ENCODE peak calls at places on chromosomes 4 and X, in five cellular contexts. One of them, this sample, is unnamed.
A peak's percentile ranks its signal among the peaks of the same experiment; 100 is the strongest.

GRCh38 chr4:126440297-126440696 is 1125.5 kb downstream of the FAT4 start:
- DNase-seq in fibroblast of lung: no peak
- DNase-seq in GM23338: no peak
- DNase-seq in HFF-Myc: no peak
- DNase-seq in psoas muscle: no peak
- DNase-seq in this sample: no peak

GRCh38 chrX:45295587-45295986 is 94.9 kb upstream of the DIPK2B start:
- DNase-seq in GM23338: no peak
- DNase-seq in HFF-Myc: peak; percentile 19
- DNase-seq in fibroblast of lung: peak; percentile 67
- DNase-seq in psoas muscle: no peak
- DNase-seq in this sample: peak; percentile 53

GRCh38 chr4:85740431-85740861 is 265.5 kb downstream of the ARHGAP24 start:
- DNase-seq in GM23338: no peak
- DNase-seq in psoas muscle: no peak
- DNase-seq in fibroblast of lung: peak; percentile 39
- DNase-seq in HFF-Myc: no peak
- DNase-seq in this sample: peak; percentile 76

GRCh38 chr4:40840985-40841571 is 91.3 kb downstream of the NSUN7 start:
- DNase-seq in GM23338: peak; percentile 98
- DNase-seq in HFF-Myc: peak; percentile 83
- DNase-seq in fibroblast of lung: peak; percentile 86
- DNase-seq in psoas muscle: peak; percentile 85
- DNase-seq in this sample: peak; percentile 67

GRCh38 chrX:46039526-46039925 is 505.7 kb downstream of the ZNF674 start:
- DNase-seq in fibroblast of lung: no peak
- DNase-seq in GM23338: no peak
- DNase-seq in psoas muscle: no peak
- DNase-seq in HFF-Myc: no peak
- DNase-seq in this sample: no peak

GRCh38 chr4:8278421-8279287 is 9.1 kb downstream of the HTRA3 start:
- DNase-seq in GM23338: no peak
- DNase-seq in psoas muscle: peak; percentile 65
- DNase-seq in HFF-Myc: no peak
- DNase-seq in fibroblast of lung: peak; percentile 85
- DNase-seq in this sample: peak; percentile 86

GRCh38 chr4:152188801-152189200 is 347.1 kb downstream of the FBXW7 start:
- DNase-seq in GM23338: no peak
- DNase-seq in HFF-Myc: no peak
- DNase-seq in fibroblast of lung: no peak
- DNase-seq in psoas muscle: no peak
- DNase-seq in this sample: no peak

GRCh38 chr4:165945991-165946390 is 73.0 kb downstream of the TLL1 start:
- DNase-seq in fibroblast of lung: no peak
- DNase-seq in HFF-Myc: no peak
- DNase-seq in psoas muscle: no peak
- DNase-seq in GM23338: no peak
- DNase-seq in this sample: no peak

GRCh38 chr4:187972135-187972534 is 23.4 kb upstream of the ZFP42 start:
- DNase-seq in fibroblast of lung: no peak
- DNase-seq in HFF-Myc: no peak
- DNase-seq in psoas muscle: no peak
- DNase-seq in GM23338: no peak
- DNase-seq in this sample: no peak

GRCh38 chr4:54189140-54189539 is 40.0 kb upstream of the PDGFRA start:
- DNase-seq in fibroblast of lung: peak; percentile 57
- DNase-seq in psoas muscle: no peak
- DNase-seq in GM23338: no peak
- DNase-seq in HFF-Myc: no peak
- DNase-seq in this sample: no peak

GRCh38 chr4:61373901-61374611 is 173.9 kb downstream of the ADGRL3 start:
- DNase-seq in fibroblast of lung: peak; percentile 74
- DNase-seq in psoas muscle: no peak
- DNase-seq in HFF-Myc: no peak
- DNase-seq in GM23338: no peak
- DNase-seq in this sample: peak; percentile 19

GRCh38 chrX:12153741-12154140 is 15.5 kb downstream of the FRMPD4 start:
- DNase-seq in GM23338: no peak
- DNase-seq in fibroblast of lung: no peak
- DNase-seq in psoas muscle: no peak
- DNase-seq in HFF-Myc: no peak
- DNase-seq in this sample: no peak

GRCh38 chrX:47683171-47684145 is 24.5 kb upstream of the UXT start:
- DNase-seq in GM23338: no peak
- DNase-seq in fibroblast of lung: no peak
- DNase-seq in psoas muscle: no peak
- DNase-seq in HFF-Myc: no peak
- DNase-seq in this sample: no peak

GRCh38 chr4:734951-735350 is 29.3 kb downstream of the PCGF3 start:
- DNase-seq in psoas muscle: peak; percentile 28
- DNase-seq in HFF-Myc: no peak
- DNase-seq in fibroblast of lung: no peak
- DNase-seq in GM23338: no peak
- DNase-seq in this sample: no peak

GRCh38 chr4:86916392-86916791 is 18.4 kb upstream of the AFF1 start:
- DNase-seq in fibroblast of lung: no peak
- DNase-seq in GM23338: no peak
- DNase-seq in HFF-Myc: no peak
- DNase-seq in psoas muscle: no peak
- DNase-seq in this sample: no peak

GRCh38 chr4:20298986-20299385 is 47.3 kb downstream of the SLIT2 start:
- DNase-seq in fibroblast of lung: no peak
- DNase-seq in psoas muscle: no peak
- DNase-seq in HFF-Myc: no peak
- DNase-seq in GM23338: no peak
- DNase-seq in this sample: peak; percentile 61

GRCh38 chr4:6221851-6222760 is 21.8 kb upstream of the JAKMIP1 start:
- DNase-seq in GM23338: peak; percentile 88
- DNase-seq in psoas muscle: no peak
- DNase-seq in fibroblast of lung: peak; percentile 15
- DNase-seq in HFF-Myc: no peak
- DNase-seq in this sample: no peak

GRCh38 chr4:73817341-73817740 is 19.1 kb upstream of the CXCL6 start:
- DNase-seq in psoas muscle: no peak
- DNase-seq in fibroblast of lung: peak; percentile 12
- DNase-seq in HFF-Myc: no peak
- DNase-seq in GM23338: peak; percentile 8
- DNase-seq in this sample: no peak

GRCh38 chr4:171812377-171813194 is 618 bp upstream of the GALNTL6 start:
- DNase-seq in HFF-Myc: no peak
- DNase-seq in psoas muscle: no peak
- DNase-seq in fibroblast of lung: peak; percentile 0
- DNase-seq in GM23338: peak; percentile 53
- DNase-seq in this sample: peak; percentile 28

GRCh38 chr4:184853385-184853784 is 27.6 kb upstream of the ACSL1 start:
- DNase-seq in psoas muscle: no peak
- DNase-seq in GM23338: no peak
- DNase-seq in HFF-Myc: no peak
- DNase-seq in fibroblast of lung: no peak
- DNase-seq in this sample: no peak

GRCh38 chr4:123144626-123145025 is 222.2 kb upstream of the NUDT6 start:
- DNase-seq in HFF-Myc: no peak
- DNase-seq in GM23338: no peak
- DNase-seq in fibroblast of lung: no peak
- DNase-seq in psoas muscle: no peak
- DNase-seq in this sample: no peak

GRCh38 chr4:186901850-186902249 is 178.2 kb upstream of the FAT1 start:
- DNase-seq in GM23338: no peak
- DNase-seq in HFF-Myc: no peak
- DNase-seq in psoas muscle: no peak
- DNase-seq in fibroblast of lung: no peak
- DNase-seq in this sample: no peak

GRCh38 chr4:108828620-108829019 is 65.8 kb upstream of the ETNPPL start:
- DNase-seq in GM23338: no peak
- DNase-seq in fibroblast of lung: no peak
- DNase-seq in psoas muscle: no peak
- DNase-seq in HFF-Myc: no peak
- DNase-seq in this sample: peak; percentile 3

GRCh38 chr4:13640149-13640671 is 12.7 kb upstream of the BOD1L1 start:
- DNase-seq in fibroblast of lung: peak; percentile 74
- DNase-seq in psoas muscle: no peak
- DNase-seq in HFF-Myc: peak; percentile 79
- DNase-seq in GM23338: peak; percentile 81
- DNase-seq in this sample: peak; percentile 91

GRCh38 chrX:23784487-23785301 is 1.7 kb downstream of the SAT1 start:
- DNase-seq in fibroblast of lung: peak; percentile 83
- DNase-seq in HFF-Myc: no peak
- DNase-seq in GM23338: no peak
- DNase-seq in psoas muscle: no peak
- DNase-seq in this sample: peak; percentile 84

GRCh38 chr4:3714642-3715001 is 51.6 kb upstream of the ADRA2C start:
- DNase-seq in GM23338: no peak
- DNase-seq in psoas muscle: no peak
- DNase-seq in HFF-Myc: no peak
- DNase-seq in fibroblast of lung: no peak
- DNase-seq in this sample: no peak
- TF ChIP-seq CTCF in GM23338: no peak
- TF ChIP-seq CTCF in psoas muscle: no peak
- TF ChIP-seq CTCF in HFF-Myc: no peak
- TF ChIP-seq CTCF in fibroblast of lung: no peak
- TF ChIP-seq CTCF in this sample: no peak

GRCh38 chrX:122703762-122704161 is 480.3 kb upstream of the GRIA3 start:
- DNase-seq in GM23338: peak; percentile 1
- DNase-seq in HFF-Myc: peak; percentile 6
- DNase-seq in fibroblast of lung: peak; percentile 25
- DNase-seq in psoas muscle: no peak
- DNase-seq in this sample: peak; percentile 21
- TF ChIP-seq CTCF in GM23338: no peak
- TF ChIP-seq CTCF in HFF-Myc: peak; percentile 29
- TF ChIP-seq CTCF in fibroblast of lung: no peak
- TF ChIP-seq CTCF in psoas muscle: no peak
- TF ChIP-seq CTCF in this sample: peak; percentile 28

GRCh38 chrX:41334866-41335589 is 1.1 kb downstream of the DDX3X start:
- DNase-seq in HFF-Myc: no peak
- DNase-seq in fibroblast of lung: peak; percentile 61
- DNase-seq in GM23338: peak; percentile 43
- DNase-seq in psoas muscle: peak; percentile 85
- DNase-seq in this sample: no peak
- TF ChIP-seq CTCF in HFF-Myc: no peak
- TF ChIP-seq CTCF in fibroblast of lung: no peak
- TF ChIP-seq CTCF in GM23338: no peak
- TF ChIP-seq CTCF in psoas muscle: no peak
- TF ChIP-seq CTCF in this sample: no peak

GRCh38 chr4:98827661-98828060 is 101.3 kb downstream of the EIF4E start:
- DNase-seq in GM23338: no peak
- DNase-seq in psoas muscle: no peak
- DNase-seq in HFF-Myc: no peak
- DNase-seq in fibroblast of lung: no peak
- DNase-seq in this sample: no peak

GRCh38 chr4:98833384-98833783 is 95.5 kb downstream of the EIF4E start:
- DNase-seq in GM23338: no peak
- DNase-seq in psoas muscle: no peak
- DNase-seq in fibroblast of lung: no peak
- DNase-seq in HFF-Myc: no peak
- DNase-seq in this sample: no peak

GRCh38 chr4:98828801-98829200 is 100.1 kb downstream of the EIF4E start:
- DNase-seq in HFF-Myc: no peak
- DNase-seq in fibroblast of lung: peak; percentile 3
- DNase-seq in psoas muscle: no peak
- DNase-seq in GM23338: peak; percentile 59
- DNase-seq in this sample: no peak
- TF ChIP-seq CTCF in HFF-Myc: peak; percentile 29
- TF ChIP-seq CTCF in fibroblast of lung: no peak
- TF ChIP-seq CTCF in psoas muscle: no peak
- TF ChIP-seq CTCF in GM23338: peak; percentile 46
- TF ChIP-seq CTCF in this sample: no peak

GRCh38 chrX:41010188-41010846 is 74.9 kb upstream of the USP9X start:
- DNase-seq in HFF-Myc: peak; percentile 44
- DNase-seq in GM23338: peak; percentile 60
- DNase-seq in fibroblast of lung: peak; percentile 90
- DNase-seq in psoas muscle: peak; percentile 83
- DNase-seq in this sample: peak; percentile 77
- TF ChIP-seq CTCF in HFF-Myc: peak; percentile 7
- TF ChIP-seq CTCF in GM23338: peak; percentile 32
- TF ChIP-seq CTCF in fibroblast of lung: peak; percentile 15
- TF ChIP-seq CTCF in psoas muscle: peak; percentile 24
- TF ChIP-seq CTCF in this sample: peak; percentile 3

GRCh38 chrX:77432998-77433397 is 14.2 kb upstream of the FGF16 start:
- DNase-seq in GM23338: no peak
- DNase-seq in psoas muscle: no peak
- DNase-seq in HFF-Myc: no peak
- DNase-seq in fibroblast of lung: no peak
- DNase-seq in this sample: no peak
- TF ChIP-seq CTCF in GM23338: no peak
- TF ChIP-seq CTCF in psoas muscle: no peak
- TF ChIP-seq CTCF in HFF-Myc: no peak
- TF ChIP-seq CTCF in fibroblast of lung: no peak
- TF ChIP-seq CTCF in this sample: no peak

GRCh38 chrX:135923353-135923752 is 29.8 kb downstream of the SAGE1 start:
- DNase-seq in HFF-Myc: no peak
- DNase-seq in psoas muscle: no peak
- DNase-seq in GM23338: peak; percentile 56
- DNase-seq in fibroblast of lung: no peak
- DNase-seq in this sample: no peak
- TF ChIP-seq CTCF in HFF-Myc: peak; percentile 6
- TF ChIP-seq CTCF in psoas muscle: no peak
- TF ChIP-seq CTCF in GM23338: peak; percentile 49
- TF ChIP-seq CTCF in fibroblast of lung: no peak
- TF ChIP-seq CTCF in this sample: no peak